ENCODE peak calls at places on chromosomes 13 and 19, in five cellular contexts. V, O, E, Q and H are unnamed samples.

GRCh38 chr19:19458110-19458816 is 52.8 kb downstream of the GATAD2A start:
- DNase-seq in V (no peak), O (no peak), E (no peak), Q (no peak), H (no peak)

GRCh38 chr19:607301-608154 is 17.8 kb downstream of the HCN2 start:
- DNase-seq in V (no peak), O (no peak), E (no peak), Q (no peak), H (no peak)

GRCh38 chr19:3276341-3276799 is 51.9 kb downstream of the CELF5 start:
- DNase-seq in V (peak), O (peak), E (no peak), Q (peak), H (no peak)

GRCh38 chr13:114097893-114098688 is 34.3 kb downstream of the RASA3 start:
- DNase-seq in V (no peak), O (no peak), E (no peak), Q (no peak), H (no peak)

GRCh38 chr13:99028890-99029289 is 51.0 kb upstream of the DOCK9 start:
- DNase-seq in V (peak), O (no peak), E (no peak), Q (no peak), H (no peak)

GRCh38 chr19:13102666-13103584 is at the start of gene LYL1:
- DNase-seq in V (peak), O (peak), E (no peak), Q (peak), H (peak)

GRCh38 chr13:59099182-59099950 is 1064.4 kb downstream of the DIAPH3 start:
- DNase-seq in V (no peak), O (no peak), E (peak), Q (no peak), H (no peak)

GRCh38 chr19:6260912-6261636 is 18.7 kb downstream of the MLLT1 start:
- DNase-seq in V (peak), O (no peak), E (no peak), Q (peak), H (no peak)

GRCh38 chr19:33524024-33524664 is 2.6 kb upstream of the PEPD start:
- DNase-seq in V (no peak), O (no peak), E (no peak), Q (no peak), H (no peak)

GRCh38 chr13:46097015-46097414 is 7.8 kb downstream of the CPB2 start:
- DNase-seq in V (peak), O (no peak), E (no peak), Q (no peak), H (no peak)

GRCh38 chr13:24215007-24215633 is 54.6 kb downstream of the SPATA13 start:
- DNase-seq in V (no peak), O (no peak), E (no peak), Q (no peak), H (no peak)

GRCh38 chr13:99977334-99977911 is 4.2 kb upstream of the ZIC2 start:
- DNase-seq in V (no peak), O (no peak), E (no peak), Q (no peak), H (no peak)

GRCh38 chr19:801861-802496 is 4.7 kb downstream of the PTBP1 start:
- DNase-seq in V (no peak), O (no peak), E (no peak), Q (no peak), H (peak)

GRCh38 chr13:35703061-35703460 is 226.6 kb upstream of the MAB21L1 start:
- DNase-seq in V (no peak), O (no peak), E (no peak), Q (no peak), H (no peak)

GRCh38 chr19:19105365-19106060 is 32.8 kb downstream of the TMEM161A start:
- DNase-seq in V (peak), O (no peak), E (no peak), Q (no peak), H (peak)

GRCh38 chr13:79807554-79807953 is 326.6 kb downstream of the NDFIP2 start:
- DNase-seq in V (no peak), O (no peak), E (no peak), Q (no peak), H (no peak)

GRCh38 chr19:39430675-39431593 is 4.8 kb downstream of the RPS16 start:
- DNase-seq in V (peak), O (peak), E (peak), Q (peak), H (no peak)

GRCh38 chr19:2867025-2867991 is at the start of gene ZNF556:
- DNase-seq in V (peak), O (no peak), E (no peak), Q (no peak), H (no peak)

GRCh38 chr19:12137541-12137940 is 2.6 kb downstream of the ZNF20 start:
- DNase-seq in V (no peak), O (peak), E (no peak), Q (no peak), H (no peak)

GRCh38 chr19:11482384-11483050 is 1.7 kb upstream of the ELAVL3 start:
- DNase-seq in V (peak), O (peak), E (no peak), Q (peak), H (peak)

GRCh38 chr13:28455580-28456194 is 39.2 kb downstream of the FLT1 start:
- DNase-seq in V (no peak), O (no peak), E (no peak), Q (no peak), H (no peak)

GRCh38 chr13:99982021-99982740 is 597 bp downstream of the ZIC2 start:
- DNase-seq in V (peak), O (peak), E (no peak), Q (no peak), H (peak)

GRCh38 chr13:100245099-100245498 is 156.2 kb downstream of the PCCA start:
- DNase-seq in V (no peak), O (no peak), E (no peak), Q (no peak), H (no peak)

GRCh38 chr19:21765151-21765550 is 2.2 kb downstream of the ZNF100 start:
- DNase-seq in V (no peak), O (no peak), E (no peak), Q (no peak), H (no peak)

GRCh38 chr19:23116802-23117571 is at the start of gene ZNF730:
- DNase-seq in V (no peak), O (peak), E (peak), Q (no peak), H (peak)

GRCh38 chr19:54448037-54448773 is 794 bp upstream of the LENG8 start:
- DNase-seq in V (peak), O (peak), E (no peak), Q (peak), H (peak)
- TF ChIP-seq CTCF in V (no peak), O (no peak), E (no peak), Q (no peak), H (no peak)

GRCh38 chr19:50835785-50836542 is 2.6 kb upstream of the KLK15 start:
- DNase-seq in V (peak), O (peak), E (no peak), Q (peak), H (peak)
- TF ChIP-seq CTCF in V (no peak), O (no peak), E (no peak), Q (no peak), H (no peak)

GRCh38 chr13:110801044-110801443 is 87.5 kb downstream of the ING1 start:
- DNase-seq in V (no peak), O (no peak), E (no peak), Q (no peak), H (no peak)
- TF ChIP-seq CTCF in V (no peak), O (no peak), E (no peak), Q (no peak), H (no peak)

GRCh38 chr13:21603531-21604448 is at the start of gene MICU2:
- DNase-seq in V (peak), O (peak), E (peak), Q (peak), H (peak)
- TF ChIP-seq CTCF in V (no peak), O (no peak), E (no peak), Q (no peak), H (peak)

GRCh38 chr19:41541990-41542584 is 33.9 kb upstream of the CEACAM21 start:
- DNase-seq in V (peak), O (peak), E (no peak), Q (peak), H (peak)
- TF ChIP-seq CTCF in V (peak), O (peak), E (peak), Q (peak), H (peak)

GRCh38 chr19:40598918-40599307 is 2.3 kb upstream of the LTBP4 start:
- DNase-seq in V (no peak), O (peak), E (no peak), Q (no peak), H (no peak)
- TF ChIP-seq CTCF in V (no peak), O (peak), E (no peak), Q (no peak), H (no peak)

DNA sequence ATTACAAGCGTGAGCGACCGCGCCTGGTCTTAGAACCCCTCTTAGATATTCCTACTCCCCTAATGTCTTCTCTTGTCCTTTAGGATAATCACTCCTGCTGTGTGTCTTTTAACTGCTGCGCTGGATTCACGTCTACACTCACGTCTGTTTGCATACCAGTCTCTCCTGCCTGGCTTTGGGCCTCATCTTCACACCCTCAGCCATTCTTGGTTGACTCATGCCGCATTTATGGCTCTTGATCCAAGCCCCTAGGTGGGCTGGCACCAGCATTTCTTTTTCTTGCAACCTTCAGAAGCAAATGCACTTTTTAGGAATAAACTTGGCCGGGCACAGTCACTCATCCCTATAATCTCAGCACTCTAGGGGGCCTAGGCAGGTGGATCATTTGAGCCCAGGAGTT is 22.7 kb downstream of the MYO9B start:
- DNase-seq in V (no peak), O (no peak), E (no peak), Q (no peak), H (no peak)
- TF ChIP-seq CTCF in V (no peak), O (no peak), E (no peak), Q (no peak), H (no peak)

DNA sequence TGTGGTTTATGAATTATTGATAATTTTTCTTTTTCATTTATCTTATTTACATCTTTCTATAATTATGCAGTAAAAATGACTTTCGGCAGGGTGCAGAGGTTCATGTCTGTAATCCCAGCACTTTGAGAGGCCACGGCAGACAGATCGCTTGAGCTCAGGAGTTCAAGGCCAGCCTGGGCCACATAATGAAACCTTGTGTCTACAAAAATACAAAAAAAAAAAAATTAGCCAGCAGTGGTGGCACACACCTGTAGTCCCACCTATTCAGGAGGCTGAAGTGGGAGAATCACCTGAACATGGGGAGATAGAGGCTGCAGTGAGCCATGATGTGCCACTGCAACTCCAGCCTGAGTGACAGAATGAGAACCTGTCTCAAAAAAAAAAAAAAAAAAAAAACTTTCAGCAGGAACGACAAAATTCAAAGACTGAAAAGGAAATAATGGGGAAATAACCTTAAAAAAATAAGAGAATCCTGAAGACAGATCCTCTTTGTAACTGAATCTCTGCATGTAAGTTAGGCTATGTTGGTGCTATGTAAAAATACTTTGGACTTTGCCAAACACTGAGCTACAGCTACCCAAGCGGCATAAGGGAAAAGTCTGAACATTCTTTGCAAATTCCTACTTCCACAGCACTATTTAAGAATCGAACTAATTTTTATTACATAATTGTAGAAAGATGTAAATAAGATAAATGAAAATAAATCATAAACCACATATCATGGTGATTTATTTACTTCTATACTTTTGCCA is 36.7 kb upstream of the WDFY2 start:
- DNase-seq in V (no peak), O (no peak), E (no peak), Q (no peak), H (no peak)
- TF ChIP-seq CTCF in V (no peak), O (no peak), E (no peak), Q (no peak), H (no peak)

GRCh38 chr13:68667863-68668262 is 1437.7 kb upstream of the PCDH9 start:
- DNase-seq in V (no peak), O (no peak), E (no peak), Q (no peak), H (no peak)
- TF ChIP-seq CTCF in V (no peak), O (no peak), E (no peak), Q (no peak), H (no peak)

GRCh38 chr19:28915737-28916460 is 297.1 kb downstream of the UQCRFS1 start:
- DNase-seq in V (no peak), O (no peak), E (no peak), Q (no peak), H (no peak)
- TF ChIP-seq CTCF in V (no peak), O (no peak), E (no peak), Q (no peak), H (no peak)